ENCODE peak calls at places on chromosome 18, in seven cellular contexts. G, D, Z, L, N, S and W are unnamed samples.
A peak's percentile ranks its signal among the peaks of the same experiment; 100 is the strongest.

GRCh38 chr18:63889641-63890040 is 2.1 kb downstream of the SERPINB2 start:
- DNase-seq in G (no peak), D (no peak), Z (no peak), L (peak; percentile 49), N (no peak), S (no peak), W (peak; percentile 47)

GRCh38 chr18:26646897-26647296 is 98.5 kb upstream of the KCTD1 start:
- DNase-seq in G (no peak), D (peak; percentile 8), Z (no peak), L (no peak), N (no peak), S (no peak), W (no peak)

GRCh38 chr18:37566479-37567060 is 972 bp upstream of the CELF4 start:
- DNase-seq in G (no peak), D (no peak), Z (no peak), L (no peak), N (no peak), S (no peak), W (no peak)

GRCh38 chr18:34801769-34802168 is 91.7 kb downstream of the DTNA start:
- DNase-seq in G (no peak), D (no peak), Z (no peak), L (no peak), N (peak; percentile 18), S (no peak), W (no peak)

GRCh38 chr18:45974088-45974536 is 7.0 kb upstream of the EPG5 start:
- DNase-seq in G (peak; percentile 28), D (peak; percentile 59), Z (peak; percentile 21), L (peak; percentile 86), N (peak; percentile 84), S (no peak), W (peak; percentile 97)

GRCh38 chr18:23850215-23850614 is 161.0 kb downstream of the LAMA3 start:
- DNase-seq in G (no peak), D (no peak), Z (no peak), L (no peak), N (no peak), S (no peak), W (no peak)

GRCh38 chr18:44096016-44096415 is 584.7 kb upstream of the SETBP1 start:
- DNase-seq in G (no peak), D (no peak), Z (no peak), L (no peak), N (no peak), S (no peak), W (peak; percentile 8)

GRCh38 chr18:32276256-32276655 is 86.4 kb downstream of the MEP1B start:
- DNase-seq in G (no peak), D (no peak), Z (no peak), L (no peak), N (no peak), S (no peak), W (no peak)

GRCh38 chr18:32019251-32019943 is 772 bp downstream of the RNF125 start:
- DNase-seq in G (peak; percentile 53), D (peak; percentile 61), Z (peak; percentile 16), L (peak; percentile 73), N (peak; percentile 25), S (peak; percentile 86), W (peak; percentile 51)

GRCh38 chr18:9615280-9615797 is 980 bp upstream of the PPP4R1 start:
- DNase-seq in G (no peak), D (peak; percentile 2), Z (no peak), L (peak; percentile 28), N (no peak), S (no peak), W (no peak)

GRCh38 chr18:12839057-12839525 is 44.9 kb downstream of the PTPN2 start:
- DNase-seq in G (peak; percentile 53), D (peak; percentile 84), Z (no peak), L (peak; percentile 60), N (no peak), S (no peak), W (peak; percentile 69)

GRCh38 chr18:23204589-23205235 is 69.4 kb downstream of the CABLES1 start:
- DNase-seq in G (no peak), D (no peak), Z (no peak), L (no peak), N (no peak), S (no peak), W (no peak)

GRCh38 chr18:48645427-48646002 is 106.7 kb downstream of the CTIF start:
- DNase-seq in G (no peak), D (no peak), Z (no peak), L (no peak), N (no peak), S (no peak), W (no peak)

GRCh38 chr18:13137041-13137938 is 81.3 kb upstream of the LDLRAD4 start:
- DNase-seq in G (peak; percentile 63), D (no peak), Z (no peak), L (peak; percentile 69), N (peak; percentile 28), S (peak; percentile 72), W (peak; percentile 69)

GRCh38 chr18:46700026-46700425 is 43.0 kb upstream of the LOXHD1 start:
- DNase-seq in G (no peak), D (no peak), Z (no peak), L (no peak), N (no peak), S (no peak), W (no peak)

GRCh38 chr18:22739789-22740188 is 193.3 kb upstream of the RBBP8 start:
- DNase-seq in G (no peak), D (no peak), Z (no peak), L (no peak), N (no peak), S (no peak), W (no peak)

GRCh38 chr18:61842146-61842545 is 50.7 kb downstream of the RNF152 start:
- DNase-seq in G (no peak), D (no peak), Z (no peak), L (no peak), N (no peak), S (no peak), W (no peak)

GRCh38 chr18:63119647-63120046 is 199.9 kb downstream of the BCL2 start:
- DNase-seq in G (no peak), D (no peak), Z (peak; percentile 12), L (peak; percentile 67), N (peak; percentile 12), S (no peak), W (peak; percentile 57)

GRCh38 chr18:77012120-77012519 is 120.5 kb downstream of the MBP start:
- DNase-seq in G (no peak), D (no peak), Z (no peak), L (no peak), N (no peak), S (no peak), W (no peak)

GRCh38 chr18:42113529-42114191 is 158.6 kb downstream of the PIK3C3 start:
- DNase-seq in G (no peak), D (no peak), Z (no peak), L (peak; percentile 70), N (peak; percentile 24), S (no peak), W (peak; percentile 94)

GRCh38 chr18:62037012-62037742 is 144.4 kb upstream of the RNF152 start:
- DNase-seq in G (no peak), D (no peak), Z (no peak), L (no peak), N (no peak), S (no peak), W (no peak)

GRCh38 chr18:35938158-35938557 is 34.3 kb upstream of the RMP24 start:
- DNase-seq in G (no peak), D (no peak), Z (no peak), L (no peak), N (no peak), S (no peak), W (no peak)

GRCh38 chr18:66395671-66396218 is 208.1 kb downstream of the CDH19 start:
- DNase-seq in G (no peak), D (no peak), Z (no peak), L (no peak), N (no peak), S (no peak), W (no peak)

GRCh38 chr18:45521151-45521550 is 94.1 kb upstream of the SLC14A2 start:
- DNase-seq in G (no peak), D (no peak), Z (no peak), L (no peak), N (peak; percentile 28), S (no peak), W (no peak)

GRCh38 chr18:47418746-47419145 is 167.3 kb upstream of the SKOR2 start:
- DNase-seq in G (no peak), D (no peak), Z (no peak), L (no peak), N (peak; percentile 57), S (no peak), W (no peak)

GRCh38 chr18:8084160-8084559 is 517.0 kb downstream of the PTPRM start:
- DNase-seq in G (no peak), D (peak; percentile 20), Z (peak; percentile 15), L (peak; percentile 41), N (peak; percentile 61), S (no peak), W (peak; percentile 70)

GRCh38 chr18:62663731-62664336 is 51.5 kb upstream of the PHLPP1 start:
- DNase-seq in G (peak; percentile 60), D (no peak), Z (no peak), L (peak; percentile 34), N (peak; percentile 91), S (no peak), W (peak; percentile 81)

GRCh38 chr18:76406791-76407190 is 88.3 kb downstream of the ZNF516 start:
- DNase-seq in G (no peak), D (no peak), Z (no peak), L (no peak), N (no peak), S (no peak), W (no peak)

GRCh38 chr18:7921938-7922587 is 354.9 kb downstream of the PTPRM start:
- DNase-seq in G (no peak), D (no peak), Z (peak; percentile 26), L (no peak), N (peak; percentile 78), S (no peak), W (no peak)